ENCODE peak calls at places on chromosomes 13 and 19, in four cellular contexts. K, O, H and X are unnamed samples.

GRCh38 chr13:24605923-24606372 is 74.3 kb upstream of the ATP12A start:
- DNase-seq in K (peak; percentile 45), H (no peak), O (no peak), X (no peak)

GRCh38 chr19:51338563-51339312 is 3.2 kb downstream of the VSIG10L start:
- DNase-seq in K (peak; percentile 86), O (peak; percentile 64), H (peak; percentile 92), X (peak; percentile 83)

GRCh38 chr13:46775385-46776065 is 21.4 kb downstream of the ESD start:
- DNase-seq in H (no peak), O (no peak), K (no peak), X (no peak)

GRCh38 chr19:55301459-55302331 is 17.9 kb downstream of the BRSK1 start:
- DNase-seq in K (peak; percentile 88), H (peak; percentile 93), O (peak; percentile 85), X (peak; percentile 93)

GRCh38 chr19:33661336-33661735 is 39.6 kb downstream of the CHST8 start:
- DNase-seq in H (no peak), K (no peak), O (no peak), X (no peak)

GRCh38 chr19:34104099-34104498 is 68.2 kb upstream of the LSM14A start:
- DNase-seq in K (no peak), O (no peak), H (no peak), X (no peak)

GRCh38 chr13:23183292-23183691 is 2.5 kb downstream of the SGCG start:
- DNase-seq in K (no peak), O (no peak), H (no peak), X (peak; percentile 74)

GRCh38 chr19:1567116-1567847 is 843 bp downstream of the MEX3D start:
- DNase-seq in O (no peak), H (peak; percentile 79), K (no peak), X (no peak)

GRCh38 chr19:3978145-3978544 is 7.1 kb downstream of the EEF2 start:
- DNase-seq in O (no peak), H (no peak), K (no peak), X (no peak)

GRCh38 chr19:47421244-47421786 is 2.0 kb upstream of the MEIS3 start:
- DNase-seq in O (no peak), H (no peak), K (no peak), X (no peak)

GRCh38 chr19:10831980-10832658 is 3.9 kb downstream of the TMED1 start:
- DNase-seq in H (no peak), K (no peak), O (no peak), X (no peak)

GRCh38 chr19:10830941-10831779 is 4.9 kb downstream of the TMED1 start:
- DNase-seq in O (no peak), K (no peak), H (no peak), X (no peak)

GRCh38 chr19:10828981-10829821 is 6.8 kb downstream of the TMED1 start:
- DNase-seq in H (no peak), O (no peak), K (no peak), X (no peak)

GRCh38 chr19:10830370-10830769 is 5.6 kb downstream of the TMED1 start:
- DNase-seq in H (no peak), O (no peak), K (no peak), X (no peak)

GRCh38 chr19:10829967-10830366 is 6.0 kb downstream of the TMED1 start:
- DNase-seq in H (no peak), O (no peak), K (no peak), X (no peak)
- H3K9me3 ChIP-seq in H (no peaks in the 10 kb centered on the region), O (no peaks in the 10 kb centered on the region), K (no peaks in the 10 kb centered on the region), X (no peaks in the 10 kb centered on the region)

GRCh38 chr19:41530761-41531301 is 45.1 kb upstream of the CEACAM21 start:
- DNase-seq in H (no peak), K (peak; percentile 61), O (no peak), X (no peak)

GRCh38 chr19:41530184-41530534 is 45.8 kb upstream of the CEACAM21 start:
- DNase-seq in K (no peak), O (no peak), H (no peak), X (no peak)

GRCh38 chr19:41529484-41530183 is 46.3 kb upstream of the CEACAM21 start:
- DNase-seq in H (no peak), O (no peak), K (no peak), X (no peak)

GRCh38 chr19:41527079-41527478 is 48.9 kb upstream of the CEACAM21 start:
- DNase-seq in O (no peak), H (no peak), K (no peak), X (no peak)

GRCh38 chr19:41528106-41528505 is 47.9 kb upstream of the CEACAM21 start:
- DNase-seq in K (no peak), H (no peak), O (no peak), X (no peak)
- H3K27me3 ChIP-seq in K (peaks cover 36% of the 10 kb centered on the region), H (no peaks in the 10 kb centered on the region), O (no peaks in the 10 kb centered on the region), X (peaks cover 26% of the 10 kb centered on the region)

DNA sequence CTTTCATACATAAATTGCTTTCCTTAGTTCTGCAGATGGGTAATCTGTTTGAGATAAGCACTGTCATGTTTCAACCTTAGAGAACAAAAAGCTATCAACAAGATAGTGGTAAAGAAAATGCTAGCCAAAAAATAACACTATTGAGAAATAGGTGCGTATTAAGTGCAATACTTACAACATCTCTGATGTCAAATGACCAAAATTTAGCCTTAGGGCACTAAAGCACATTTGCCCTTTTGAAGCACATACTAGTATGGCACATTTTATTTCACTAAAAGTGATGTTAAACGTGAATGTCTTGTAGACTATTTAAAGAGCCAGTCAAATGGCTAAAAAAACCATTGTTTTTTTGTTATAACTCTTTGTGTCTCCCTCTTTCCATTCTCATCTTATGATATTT is 4.9 kb downstream of the KBTBD6 start:
- DNase-seq in K (no peak), H (no peak), O (no peak), X (no peak)
- H3K9me3 ChIP-seq in K (no peaks in the 10 kb centered on the region), H (no peaks in the 10 kb centered on the region), O (no peaks in the 10 kb centered on the region), X (no peaks in the 10 kb centered on the region)

GRCh38 chr13:112053744-112054615 is 13.0 kb upstream of the SOX1 start:
- DNase-seq in H (no peak), K (no peak), O (no peak), X (no peak)
- H3K27me3 ChIP-seq in H (no peaks in the 10 kb centered on the region), K (peaks cover 90% of the 10 kb centered on the region), O (peaks cover 54% of the 10 kb centered on the region), X (peaks cover 41% of the 10 kb centered on the region)

GRCh38 chr19:58229255-58229639 is 533 bp downstream of the ZNF544 start:
- DNase-seq in H (no peak), K (peak; percentile 57), O (no peak), X (no peak)
- H3K9me3 ChIP-seq in H (peaks cover 34% of the 10 kb centered on the region), K (no peaks in the 10 kb centered on the region), O (no peaks in the 10 kb centered on the region), X (peaks cover 66% of the 10 kb centered on the region)

GRCh38 chr13:99987180-99988047 is 5.8 kb downstream of the ZIC2 start:
- DNase-seq in K (peak; percentile 83), H (no peak), O (no peak), X (no peak)
- H3K27me3 ChIP-seq in K (no peaks in the 10 kb centered on the region), H (peaks cover 5% of the 10 kb centered on the region), O (peaks cover 98% of the 10 kb centered on the region), X (no peaks in the 10 kb centered on the region)